ENCODE peak calls at places on chromosomes 12 and 14, in five cellular contexts. C is brain microvascular endothelial cell, F is psoas muscle, T is cardiac muscle cell, B is heart right ventricle. S is an unnamed sample.

GRCh38 chr14:51446771-51447170 is 204.9 kb upstream of the FRMD6 start:
- DNase-seq in C (no peak), T (no peak), F (no peak), B (no peak), S (no peak)

GRCh38 chr12:78249578-78249977 is 418.9 kb downstream of the NAV3 start:
- DNase-seq in C (no peak), F (no peak), T (no peak), B (no peak), S (no peak)

GRCh38 chr14:93003945-93004698 is 81.2 kb downstream of the CHGA start:
- DNase-seq in B (no peak), C (no peak), F (no peak), T (peak), S (no peak)

GRCh38 chr12:53098354-53098981 is 1.0 kb downstream of the IGFBP6 start:
- DNase-seq in F (peak), T (peak), B (peak), C (peak), S (no peak)

GRCh38 chr12:40065636-40066035 is 40.2 kb downstream of the SLC2A13 start:
- DNase-seq in F (no peak), B (no peak), T (no peak), C (no peak), S (no peak)

GRCh38 chr14:23104591-23105347 is at the start of gene CIROP:
- DNase-seq in C (no peak), T (no peak), B (no peak), F (no peak), S (no peak)

GRCh38 chr12:48159976-48160525 is 2.7 kb upstream of the ASB8 start:
- DNase-seq in B (no peak), C (no peak), F (no peak), T (peak), S (no peak)

GRCh38 chr12:62947364-62947763 is 12.4 kb upstream of the PPM1H start:
- DNase-seq in B (no peak), T (no peak), C (no peak), F (no peak), S (no peak)

GRCh38 chr14:74018029-74018703 is 922 bp downstream of the ENTPD5 start:
- DNase-seq in T (peak), F (no peak), C (no peak), B (no peak), S (peak)

GRCh38 chr14:54478621-54479215 is 10.1 kb downstream of the GMFB start:
- DNase-seq in F (no peak), C (no peak), T (no peak), B (no peak), S (no peak)

GRCh38 chr12:107356937-107357295 is 263.6 kb upstream of the CRY1 start:
- DNase-seq in B (no peak), C (no peak), T (no peak), F (no peak), S (no peak)
- H3K27ac ChIP-seq in B (no peak), C (no peak), T (no peak), F (no peak), S (no peak)

GRCh38 chr14:91249841-91250616 is 5.5 kb upstream of the GPR68 start:
- DNase-seq in T (no peak), C (no peak), B (no peak), F (no peak), S (no peak)
- H3K27ac ChIP-seq in T (no peak), C (no peak), B (no peak), F (no peak), S (peak)

GRCh38 chr14:69664865-69665526 is 53.6 kb downstream of the SUSD6 start:
- DNase-seq in B (peak), C (no peak), T (no peak), F (no peak), S (no peak)

GRCh38 chr14:69662636-69663321 is 51.4 kb downstream of the SUSD6 start:
- DNase-seq in B (no peak), C (no peak), T (no peak), F (no peak), S (no peak)

GRCh38 chr14:69664190-69664742 is 52.9 kb downstream of the SUSD6 start:
- DNase-seq in T (no peak), B (no peak), C (no peak), F (no peak), S (no peak)

GRCh38 chr14:69661194-69661537 is 49.8 kb downstream of the SUSD6 start:
- DNase-seq in F (no peak), B (no peak), T (no peak), C (no peak), S (no peak)

GRCh38 chr14:69663322-69663686 is 51.9 kb downstream of the SUSD6 start:
- DNase-seq in F (no peak), C (no peak), T (no peak), B (no peak), S (no peak)
- H3K27ac ChIP-seq in F (no peak), C (no peak), T (no peak), B (peak), S (peak)

GRCh38 chr14:60775296-60775695 is 40.7 kb downstream of the MNAT1 start:
- DNase-seq in B (no peak), F (no peak), T (peak), C (peak), S (no peak)
- H3K27ac ChIP-seq in B (no peak), F (peak), T (no peak), C (no peak), S (peak)

DNA sequence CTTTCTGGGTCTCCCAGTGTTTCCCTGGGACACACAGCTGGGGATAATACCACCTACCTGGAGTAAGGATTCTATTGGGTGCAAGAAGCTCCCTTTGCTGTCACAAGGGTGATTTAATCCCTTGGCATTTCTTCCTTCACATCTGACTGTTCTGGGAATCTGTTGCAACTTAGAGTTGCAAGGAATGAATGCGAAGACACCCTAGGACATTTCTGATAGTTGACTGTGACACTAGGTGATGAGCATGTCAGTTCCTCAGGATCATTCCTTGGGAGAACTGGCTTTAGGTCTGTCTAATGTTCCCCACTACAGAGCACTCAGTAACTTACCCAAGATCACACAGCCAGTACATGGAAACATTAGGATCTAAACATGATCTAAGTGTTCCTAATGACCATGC is 593.6 kb downstream of the NRXN3 start:
- DNase-seq in C (no peak), T (no peak), F (no peak), B (no peak), S (no peak)
- H3K27ac ChIP-seq in C (no peak), T (no peak), F (no peak), B (no peak), S (peak)

GRCh38 chr14:97412933-97413574 is 615.9 kb downstream of the VRK1 start:
- DNase-seq in B (no peak), T (no peak), F (no peak), C (no peak), S (no peak)

GRCh38 chr14:97408937-97409860 is 612.0 kb downstream of the VRK1 start:
- DNase-seq in T (no peak), B (no peak), F (no peak), C (no peak), S (no peak)

GRCh38 chr14:97408503-97408902 is 611.3 kb downstream of the VRK1 start:
- DNase-seq in T (no peak), B (no peak), C (no peak), F (no peak), S (no peak)

GRCh38 chr14:97411938-97412612 is 614.9 kb downstream of the VRK1 start:
- DNase-seq in F (no peak), B (no peak), C (no peak), T (no peak), S (no peak)

GRCh38 chr14:97410667-97411286 is 613.6 kb downstream of the VRK1 start:
- DNase-seq in C (no peak), F (no peak), B (no peak), T (no peak), S (no peak)
- H3K27ac ChIP-seq in C (no peak), F (no peak), B (no peak), T (no peak), S (no peak)

GRCh38 chr14:68254669-68255527 is 435.3 kb downstream of the RAD51B start:
- DNase-seq in C (no peak), B (no peak), T (no peak), F (no peak), S (no peak)

GRCh38 chr14:68253381-68253780 is 433.8 kb downstream of the RAD51B start:
- DNase-seq in F (no peak), C (no peak), B (no peak), T (no peak), S (no peak)

GRCh38 chr14:68253878-68254528 is 434.4 kb downstream of the RAD51B start:
- DNase-seq in F (no peak), B (no peak), C (no peak), T (no peak), S (no peak)

GRCh38 chr14:68257969-68258368 is 438.4 kb downstream of the RAD51B start:
- DNase-seq in F (no peak), C (no peak), B (no peak), T (no peak), S (no peak)

DNA sequence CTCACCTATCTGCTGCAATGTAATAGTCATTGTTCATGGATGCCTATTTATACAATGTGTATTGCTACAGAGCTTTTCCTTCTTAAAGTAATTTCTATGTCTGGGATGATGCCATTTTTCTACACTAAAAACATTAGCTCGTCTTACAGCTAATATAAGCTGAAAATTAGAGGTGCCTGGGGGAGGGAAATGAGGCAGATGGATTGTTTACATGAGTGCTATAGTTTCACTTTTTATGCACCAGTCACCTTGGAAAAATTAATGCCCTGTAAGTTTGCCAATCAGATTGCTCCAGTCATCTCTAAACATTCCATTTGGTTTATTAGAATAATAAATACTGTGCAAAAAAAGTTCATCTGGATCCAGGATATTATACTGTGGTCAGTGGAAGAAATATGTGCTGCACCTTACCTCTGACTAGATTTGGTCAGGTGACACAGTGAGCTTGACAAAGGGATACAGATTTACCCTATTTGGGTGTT is 436.2 kb downstream of the RAD51B start:
- DNase-seq in T (no peak), B (no peak), C (peak), F (no peak), S (peak)
- H3K27ac ChIP-seq in T (no peak), B (no peak), C (no peak), F (no peak), S (peak)

GRCh38 chr12:116694653-116695463 is 43.0 kb downstream of the SPRING1 start:
- DNase-seq in B (no peak), C (no peak), F (no peak), T (no peak), S (no peak)

GRCh38 chr12:116691636-116692035 is 46.2 kb downstream of the SPRING1 start:
- DNase-seq in T (no peak), B (no peak), C (no peak), F (no peak), S (no peak)

GRCh38 chr12:116692605-116693004 is 45.3 kb downstream of the SPRING1 start:
- DNase-seq in B (no peak), C (no peak), T (no peak), F (no peak), S (no peak)

GRCh38 chr12:116695464-116695725 is 42.5 kb downstream of the SPRING1 start:
- DNase-seq in B (no peak), F (no peak), T (no peak), C (no peak), S (no peak)

GRCh38 chr12:116693259-116694227 is 44.3 kb downstream of the SPRING1 start:
- DNase-seq in C (no peak), B (no peak), T (no peak), F (no peak), S (no peak)
- H3K27ac ChIP-seq in C (no peak), B (peak), T (no peak), F (no peak), S (no peak)

GRCh38 chr12:28121433-28121832 is 68.8 kb upstream of the CCDC91 start:
- DNase-seq in T (no peak), F (no peak), B (no peak), C (no peak), S (no peak)
- H3K27ac ChIP-seq in T (no peak), F (no peak), B (no peak), C (no peak), S (peak)